ENCODE peak calls at places on chromosomes 12 and 14, in six cellular contexts. Y, L, K, N, J and F are unnamed samples.

GRCh38 chr14:37114039-37114438 is 58.4 kb downstream of the SLC25A21 start:
- DNase-seq in Y (no peak), L (no peak), K (no peak), N (no peak), J (no peak), F (no peak)

GRCh38 chr14:65332141-65332871 is 80.2 kb upstream of the FUT8 start:
- DNase-seq in Y (no peak), L (no peak), K (no peak), N (no peak), J (no peak), F (no peak)

GRCh38 chr12:88876867-88877266 is 296.6 kb upstream of the KITLG start:
- DNase-seq in Y (no peak), L (no peak), K (no peak), N (no peak), J (no peak), F (no peak)

GRCh38 chr14:35347323-35348043 is 55.3 kb downstream of the PSMA6 start:
- DNase-seq in Y (peak), L (peak), K (no peak), N (peak), J (no peak), F (no peak)

GRCh38 chr12:49000346-49000745 is 1.2 kb upstream of the DDN start:
- DNase-seq in Y (no peak), L (no peak), K (no peak), N (no peak), J (no peak), F (no peak)

GRCh38 chr12:46071769-46072624 is 81.6 kb upstream of the SCAF11 start:
- DNase-seq in Y (peak), L (peak), K (peak), N (peak), J (peak), F (peak)

GRCh38 chr12:80825506-80825905 is 108.8 kb downstream of the MYF5 start:
- DNase-seq in Y (no peak), L (no peak), K (no peak), N (no peak), J (no peak), F (no peak)

GRCh38 chr12:96698965-96699364 is 208.1 kb upstream of the NEDD1 start:
- DNase-seq in Y (no peak), L (no peak), K (no peak), N (no peak), J (no peak), F (no peak)

GRCh38 chr12:132596016-132596415 is 14.4 kb downstream of the LRCOL1 start:
- DNase-seq in Y (no peak), L (peak), K (no peak), N (no peak), J (no peak), F (no peak)

GRCh38 chr14:76862546-76863282 is 36.5 kb downstream of the LRRC74A start:
- DNase-seq in Y (no peak), L (no peak), K (no peak), N (no peak), J (no peak), F (no peak)

GRCh38 chr14:77088645-77089044 is 9.4 kb upstream of the CIPC start:
- DNase-seq in Y (no peak), L (no peak), K (no peak), N (no peak), J (no peak), F (no peak)

GRCh38 chr14:100375273-100375962 is 52.3 kb downstream of the SLC25A47 start:
- DNase-seq in Y (no peak), L (peak), K (peak), N (peak), J (peak), F (no peak)

GRCh38 chr14:31020834-31021575 is 4.4 kb upstream of the AP4S1 start:
- DNase-seq in Y (no peak), L (no peak), K (no peak), N (no peak), J (no peak), F (no peak)

GRCh38 chr14:36713960-36714703 is 52.5 kb downstream of the PAX9 start:
- DNase-seq in Y (no peak), L (no peak), K (no peak), N (no peak), J (no peak), F (no peak)

GRCh38 chr14:96252323-96253052 is 3.5 kb upstream of the BDKRB1 start:
- DNase-seq in Y (no peak), L (no peak), K (no peak), N (no peak), J (no peak), F (no peak)

GRCh38 chr12:70606001-70606400 is 31.2 kb downstream of the PTPRB start:
- DNase-seq in Y (no peak), L (no peak), K (no peak), N (no peak), J (no peak), F (no peak)

GRCh38 chr14:25833341-25834121 is 764.3 kb downstream of the NOVA1 start:
- DNase-seq in Y (peak), L (peak), K (no peak), N (peak), J (no peak), F (peak)

GRCh38 chr14:100910888-100911664 is 7.6 kb upstream of the RTL1 start:
- DNase-seq in Y (no peak), L (no peak), K (no peak), N (no peak), J (no peak), F (no peak)

GRCh38 chr12:101803978-101804377 is 26.8 kb downstream of the GNPTAB start:
- DNase-seq in Y (no peak), L (no peak), K (no peak), N (no peak), J (no peak), F (no peak)

GRCh38 chr14:105841022-105842009 is 314.9 kb downstream of the TMEM121 start:
- DNase-seq in Y (no peak), L (no peak), K (no peak), N (no peak), J (no peak), F (no peak)

GRCh38 chr12:90987101-90987500 is 17.7 kb downstream of the EPYC start:
- DNase-seq in Y (no peak), L (no peak), K (no peak), N (no peak), J (no peak), F (no peak)

GRCh38 chr14:35386673-35387125 is 17.9 kb downstream of the NFKBIA start:
- DNase-seq in Y (peak), L (peak), K (peak), N (no peak), J (no peak), F (no peak)

GRCh38 chr12:6584293-6584692 is 16.2 kb upstream of the NOP2 start:
- DNase-seq in Y (no peak), L (no peak), K (no peak), N (no peak), J (no peak), F (no peak)

GRCh38 chr12:102933168-102933567 is 16.1 kb upstream of the PAH start:
- DNase-seq in Y (no peak), L (no peak), K (no peak), N (no peak), J (no peak), F (no peak)

GRCh38 chr14:69559581-69560011 is 15.1 kb downstream of the CCDC177 start:
- DNase-seq in Y (peak), L (no peak), K (no peak), N (peak), J (no peak), F (no peak)

GRCh38 chr14:100783630-100784321 is 42.1 kb upstream of the MEG3 start:
- DNase-seq in Y (peak), L (no peak), K (no peak), N (peak), J (no peak), F (peak)

GRCh38 chr12:569803-570236 is 93.4 kb downstream of the NINJ2 start:
- DNase-seq in Y (peak), L (peak), K (peak), N (peak), J (peak), F (peak)

GRCh38 chr14:95770777-95771176 is 56.9 kb upstream of the TCL1A start:
- DNase-seq in Y (no peak), L (no peak), K (no peak), N (no peak), J (no peak), F (no peak)

GRCh38 chr12:75390156-75390898 is 562 bp upstream of the GLIPR1L2 start:
- DNase-seq in Y (no peak), L (no peak), K (no peak), N (no peak), J (no peak), F (no peak)

GRCh38 chr12:75390899-75391538 is at the start of gene GLIPR1L2:
- DNase-seq in Y (peak), L (peak), K (peak), N (peak), J (peak), F (peak)

GRCh38 chr12:75389061-75389460 is 1.8 kb upstream of the GLIPR1L2 start:
- DNase-seq in Y (no peak), L (no peak), K (no peak), N (peak), J (no peak), F (no peak)

DNA sequence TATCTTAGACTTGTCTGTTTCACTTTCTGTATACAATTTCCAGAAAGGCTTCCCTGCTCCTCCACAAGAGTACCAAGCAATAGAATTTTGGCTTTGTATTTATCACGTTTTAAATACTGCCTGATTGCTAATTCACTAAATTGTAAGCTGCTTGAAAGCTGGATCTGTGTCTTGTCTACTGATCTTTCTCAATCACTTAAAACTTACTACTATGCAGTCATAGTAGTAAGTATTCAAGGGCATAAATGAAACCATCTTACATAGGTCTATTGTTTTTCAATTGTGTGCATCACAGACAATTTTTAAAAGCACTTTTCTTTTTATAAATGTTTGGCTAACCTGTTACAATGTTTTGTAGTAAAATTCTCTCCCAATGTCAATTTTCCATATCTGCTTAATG is 1.2 kb upstream of the GLIPR1L2 start:
- DNase-seq in Y (no peak), L (no peak), K (no peak), N (no peak), J (no peak), F (no peak)
- H3K4me3 ChIP-seq in Y (peak), L (no peak), K (peak), N (peak), J (no peak), F (no peak)

GRCh38 chr14:61544448-61545202 is 150.7 kb upstream of the HIF1A start:
- DNase-seq in Y (no peak), L (no peak), K (no peak), N (no peak), J (no peak), F (no peak)

GRCh38 chr14:61545716-61546455 is 149.4 kb upstream of the HIF1A start:
- DNase-seq in Y (no peak), L (no peak), K (no peak), N (no peak), J (no peak), F (no peak)

GRCh38 chr14:61542848-61543790 is 152.2 kb upstream of the HIF1A start:
- DNase-seq in Y (no peak), L (no peak), K (no peak), N (no peak), J (no peak), F (no peak)

GRCh38 chr14:61540931-61541330 is 154.4 kb upstream of the HIF1A start:
- DNase-seq in Y (no peak), L (no peak), K (no peak), N (no peak), J (no peak), F (no peak)

DNA sequence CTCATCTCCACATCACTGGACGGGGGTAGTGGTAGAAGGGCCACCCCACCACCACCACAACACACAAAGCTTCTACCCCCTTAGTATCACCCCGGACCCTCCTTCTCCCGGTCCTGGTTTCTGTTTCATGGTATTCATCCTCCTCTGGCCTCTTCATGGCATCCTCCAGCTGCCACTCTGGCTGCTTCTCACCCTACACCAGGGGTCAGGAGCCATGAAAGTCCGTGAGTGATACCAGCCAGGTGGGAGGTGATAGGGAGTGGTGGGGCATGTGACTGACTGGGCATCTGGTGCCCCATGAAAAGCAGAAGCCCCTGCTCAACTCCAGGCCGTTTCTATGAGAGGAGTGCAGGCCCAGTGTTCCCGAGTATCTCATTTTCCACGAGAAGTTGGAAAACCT is 151.4 kb upstream of the HIF1A start:
- DNase-seq in Y (no peak), L (no peak), K (no peak), N (no peak), J (no peak), F (no peak)
- H3K27ac ChIP-seq in Y (no peak), L (no peak), K (peak), N (no peak), J (no peak), F (no peak)

GRCh38 chr14:61472025-61472672 is 150.8 kb downstream of the PRKCH start:
- DNase-seq in Y (no peak), L (no peak), K (peak), N (peak), J (peak), F (no peak)

GRCh38 chr14:61471297-61471980 is 150.1 kb downstream of the PRKCH start:
- DNase-seq in Y (no peak), L (no peak), K (no peak), N (peak), J (no peak), F (no peak)

GRCh38 chr14:61474021-61474420 is 152.6 kb downstream of the PRKCH start:
- DNase-seq in Y (no peak), L (no peak), K (no peak), N (no peak), J (no peak), F (no peak)

GRCh38 chr14:61474671-61475070 is 153.3 kb downstream of the PRKCH start:
- DNase-seq in Y (no peak), L (no peak), K (no peak), N (no peak), J (no peak), F (no peak)

DNA sequence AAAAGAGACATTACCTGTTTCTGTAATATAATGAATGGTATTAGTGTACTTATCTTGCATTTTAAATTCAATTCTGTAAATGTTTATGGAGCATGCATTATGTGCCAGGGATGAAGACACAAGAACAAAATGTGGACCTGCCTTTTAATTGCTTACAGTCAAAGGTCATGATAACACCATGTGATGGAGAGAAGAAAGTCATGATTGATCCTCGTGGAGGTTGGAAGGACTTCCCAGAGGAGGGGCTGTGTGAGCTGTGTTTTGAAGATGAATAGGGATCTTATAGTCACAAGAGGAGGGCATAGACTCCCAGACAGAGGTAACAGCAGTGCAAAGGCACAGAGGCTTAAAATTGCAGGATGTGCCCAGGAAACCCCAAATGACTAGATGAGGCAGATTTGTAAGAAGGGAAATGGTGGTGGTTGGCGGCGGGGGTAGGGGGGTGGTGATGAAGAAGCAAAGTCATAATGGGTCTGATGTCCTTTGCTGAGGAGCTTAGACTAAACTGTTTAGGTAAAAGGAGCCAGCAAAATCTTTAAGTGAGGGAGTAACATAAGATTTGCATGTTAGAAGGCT is 151.5 kb downstream of the PRKCH start:
- DNase-seq in Y (no peak), L (no peak), K (no peak), N (no peak), J (no peak), F (no peak)
- H3K4me3 ChIP-seq in Y (no peak), L (no peak), K (no peak), N (peak), J (no peak), F (no peak)

DNA sequence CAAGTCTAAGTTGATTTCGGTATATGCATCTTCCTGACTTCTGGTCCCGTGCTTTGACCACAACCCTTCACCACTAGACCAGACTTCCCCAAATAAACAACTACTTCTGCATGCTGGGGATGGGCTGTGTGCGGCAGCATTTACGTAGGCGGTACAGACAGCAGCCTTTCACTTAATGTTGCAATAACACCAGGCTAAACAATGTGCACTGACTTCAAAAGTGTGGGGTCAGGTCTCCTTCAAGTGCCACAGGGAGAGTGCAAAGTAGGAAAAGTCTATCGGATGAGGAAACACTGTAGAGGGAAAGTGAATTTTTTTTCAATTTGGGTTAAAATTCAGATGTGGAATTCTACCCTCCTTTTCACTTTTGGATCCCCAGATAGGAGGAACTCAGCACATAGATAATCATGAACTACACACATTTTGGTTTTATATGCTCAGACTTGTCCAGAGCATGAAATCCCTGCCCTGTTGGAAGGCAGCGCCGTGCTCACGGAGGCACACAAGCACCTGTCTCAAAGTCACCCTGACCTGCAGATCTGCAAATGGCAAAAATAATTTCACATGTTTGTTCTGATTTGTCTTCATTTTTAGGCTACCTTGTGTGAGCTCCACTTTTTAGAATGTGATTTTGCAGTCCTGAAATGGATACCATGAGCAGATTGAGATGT is 3.6 kb upstream of the FOS start:
- DNase-seq in Y (no peak), L (no peak), K (peak), N (no peak), J (no peak), F (no peak)
- H3K27ac ChIP-seq in Y (no peak), L (no peak), K (peak), N (no peak), J (no peak), F (no peak)

GRCh38 chr12:54040148-54040494 is 7.3 kb downstream of the HOXC5 start:
- DNase-seq in Y (no peak), L (no peak), K (no peak), N (peak), J (no peak), F (no peak)
- H3K4me3 ChIP-seq in Y (no peak), L (no peak), K (no peak), N (no peak), J (no peak), F (no peak)

DNA sequence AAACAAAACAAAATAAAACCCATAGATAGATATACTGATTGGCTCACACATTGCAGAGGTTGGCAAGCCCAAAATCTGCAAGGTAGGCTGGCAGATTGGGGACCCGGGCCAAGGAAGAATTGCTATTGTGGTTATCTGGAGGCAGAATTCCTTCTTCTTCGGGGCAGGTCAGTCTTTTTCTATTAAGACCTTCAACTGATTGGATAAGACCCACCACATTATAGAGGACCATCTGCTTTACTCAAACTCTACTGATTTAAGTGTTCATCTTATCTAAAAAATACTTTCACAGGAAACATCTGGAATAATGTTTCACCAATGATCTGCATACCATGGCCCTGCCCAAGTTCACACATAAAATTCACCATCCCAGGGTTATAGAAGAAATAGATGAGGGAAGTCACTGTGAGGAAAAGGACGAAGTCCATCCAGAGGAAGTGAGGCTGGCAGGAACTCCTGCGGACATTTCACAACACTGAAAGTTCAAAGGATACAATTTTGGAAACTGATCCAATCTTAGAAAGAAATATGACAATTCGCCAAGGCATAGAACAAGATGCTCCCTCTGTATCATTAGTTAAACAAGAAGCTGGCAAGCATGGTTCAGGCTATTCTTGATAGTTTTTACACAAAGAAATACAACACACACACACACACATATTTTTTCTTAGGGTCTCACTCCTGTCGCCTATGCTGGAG is 127.6 kb upstream of the MED13L start:
- DNase-seq in Y (no peak), L (no peak), K (no peak), N (no peak), J (no peak), F (no peak)
- H3K27ac ChIP-seq in Y (no peak), L (no peak), K (no peak), N (no peak), J (no peak), F (no peak)

DNA sequence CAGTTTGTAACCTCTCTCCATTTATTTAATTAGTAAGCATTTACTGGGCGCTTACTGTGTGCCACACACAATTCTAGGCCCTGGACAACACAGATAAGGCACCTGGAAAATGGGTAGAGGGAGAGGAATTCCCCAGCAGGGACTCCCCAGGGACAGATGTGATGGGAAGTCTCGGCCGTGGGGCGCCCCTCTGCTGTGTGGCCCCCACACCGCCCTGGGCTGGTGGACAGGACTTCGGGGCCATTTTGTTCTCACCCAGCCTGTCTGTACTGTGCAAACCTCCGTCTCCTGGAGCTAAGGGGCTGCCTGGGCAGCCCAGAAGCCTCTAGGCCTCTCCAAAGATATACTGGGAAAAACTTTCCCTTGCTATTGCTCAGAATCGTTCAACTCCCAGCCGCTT is 64.3 kb upstream of the NCOR2 start:
- DNase-seq in Y (no peak), L (no peak), K (no peak), N (no peak), J (no peak), F (no peak)
- H3K4me3 ChIP-seq in Y (no peak), L (no peak), K (no peak), N (no peak), J (no peak), F (no peak)

GRCh38 chr12:119468286-119468685 is 125.3 kb upstream of the TMEM233 start:
- DNase-seq in Y (no peak), L (no peak), K (no peak), N (no peak), J (no peak), F (no peak)
- H3K27ac ChIP-seq in Y (no peak), L (no peak), K (no peak), N (no peak), J (no peak), F (no peak)

GRCh38 chr12:52033506-52034258 is 17.6 kb upstream of the NR4A1 start:
- DNase-seq in Y (no peak), L (no peak), K (no peak), N (no peak), J (no peak), F (no peak)
- H3K4me3 ChIP-seq in Y (peak), L (no peak), K (peak), N (peak), J (peak), F (peak)

GRCh38 chr12:2240390-2240789 is 187.6 kb downstream of the CACNA1C start:
- DNase-seq in Y (no peak), L (no peak), K (no peak), N (no peak), J (no peak), F (no peak)
- H3K27ac ChIP-seq in Y (no peak), L (no peak), K (peak), N (no peak), J (no peak), F (no peak)